ENCODE peak calls at places on chromosomes 12 and 14, in ten cellular contexts. One of them, this sample, is unnamed.

GRCh38 chr12:8078400-8078799 is 3.7 kb upstream of the NECAP1 start:
- DNase-seq in epithelial cell of esophagus: peak; percentile 54
- DNase-seq in IMR-90: peak; percentile 87
- DNase-seq in heart right ventricle: no peak
- DNase-seq in transverse colon: peak; percentile 22
- DNase-seq in progenitor cell of endocrine pancreas: no peak
- DNase-seq in GM12864: no peak
- DNase-seq in left ventricle myocardium inferior: no peak
- DNase-seq in neural crest cell: no peak
- DNase-seq in astrocyte of the spinal cord: peak; percentile 86
- DNase-seq in this sample: peak; percentile 32

GRCh38 chr12:115640929-115641328 is 636.6 kb downstream of the MED13L start:
- DNase-seq in epithelial cell of esophagus: peak; percentile 5
- DNase-seq in IMR-90: peak; percentile 17
- DNase-seq in heart right ventricle: no peak
- DNase-seq in transverse colon: no peak
- DNase-seq in progenitor cell of endocrine pancreas: no peak
- DNase-seq in GM12864: no peak
- DNase-seq in left ventricle myocardium inferior: no peak
- DNase-seq in neural crest cell: no peak
- DNase-seq in astrocyte of the spinal cord: peak; percentile 29
- DNase-seq in this sample: no peak

GRCh38 chr14:94748667-94749347 is 21.1 kb downstream of the GSC start:
- DNase-seq in epithelial cell of esophagus: no peak
- DNase-seq in IMR-90: no peak
- DNase-seq in heart right ventricle: no peak
- DNase-seq in transverse colon: peak; percentile 17
- DNase-seq in progenitor cell of endocrine pancreas: no peak
- DNase-seq in GM12864: no peak
- DNase-seq in left ventricle myocardium inferior: no peak
- DNase-seq in neural crest cell: peak; percentile 22
- DNase-seq in astrocyte of the spinal cord: no peak
- DNase-seq in this sample: no peak

GRCh38 chr12:114913871-114914801 is 230.2 kb upstream of the TBX3 start:
- DNase-seq in epithelial cell of esophagus: peak; percentile 24
- DNase-seq in IMR-90: peak; percentile 65
- DNase-seq in heart right ventricle: no peak
- DNase-seq in transverse colon: no peak
- DNase-seq in progenitor cell of endocrine pancreas: no peak
- DNase-seq in GM12864: no peak
- DNase-seq in left ventricle myocardium inferior: no peak
- DNase-seq in neural crest cell: no peak
- DNase-seq in astrocyte of the spinal cord: peak; percentile 70
- DNase-seq in this sample: no peak

GRCh38 chr12:124125472-124125871 is 152.5 kb downstream of the ZNF664 start:
- DNase-seq in epithelial cell of esophagus: peak; percentile 84
- DNase-seq in IMR-90: no peak
- DNase-seq in heart right ventricle: no peak
- DNase-seq in transverse colon: no peak
- DNase-seq in progenitor cell of endocrine pancreas: no peak
- DNase-seq in GM12864: peak; percentile 53
- DNase-seq in left ventricle myocardium inferior: no peak
- DNase-seq in neural crest cell: no peak
- DNase-seq in astrocyte of the spinal cord: peak; percentile 10
- DNase-seq in this sample: peak; percentile 65

GRCh38 chr12:75735853-75736252 is 224.4 kb upstream of the KRR1 start:
- DNase-seq in epithelial cell of esophagus: no peak
- DNase-seq in IMR-90: no peak
- DNase-seq in heart right ventricle: no peak
- DNase-seq in transverse colon: no peak
- DNase-seq in progenitor cell of endocrine pancreas: no peak
- DNase-seq in GM12864: no peak
- DNase-seq in left ventricle myocardium inferior: no peak
- DNase-seq in neural crest cell: no peak
- DNase-seq in astrocyte of the spinal cord: no peak
- DNase-seq in this sample: no peak

GRCh38 chr12:130214686-130215370 is 52.6 kb downstream of the FZD10 start:
- DNase-seq in epithelial cell of esophagus: peak; percentile 37
- DNase-seq in IMR-90: no peak
- DNase-seq in heart right ventricle: no peak
- DNase-seq in transverse colon: no peak
- DNase-seq in progenitor cell of endocrine pancreas: no peak
- DNase-seq in GM12864: no peak
- DNase-seq in left ventricle myocardium inferior: no peak
- DNase-seq in neural crest cell: no peak
- DNase-seq in astrocyte of the spinal cord: no peak
- DNase-seq in this sample: no peak

GRCh38 chr12:75439930-75440329 is 40.6 kb upstream of the GLIPR1 start:
- DNase-seq in epithelial cell of esophagus: no peak
- DNase-seq in IMR-90: no peak
- DNase-seq in heart right ventricle: no peak
- DNase-seq in transverse colon: no peak
- DNase-seq in progenitor cell of endocrine pancreas: no peak
- DNase-seq in GM12864: no peak
- DNase-seq in left ventricle myocardium inferior: no peak
- DNase-seq in neural crest cell: no peak
- DNase-seq in astrocyte of the spinal cord: no peak
- DNase-seq in this sample: no peak

GRCh38 chr12:77049767-77050353 is 15.5 kb downstream of the E2F7 start:
- DNase-seq in epithelial cell of esophagus: peak; percentile 81
- DNase-seq in IMR-90: peak; percentile 70
- DNase-seq in heart right ventricle: peak; percentile 23
- DNase-seq in transverse colon: no peak
- DNase-seq in progenitor cell of endocrine pancreas: no peak
- DNase-seq in GM12864: peak; percentile 64
- DNase-seq in left ventricle myocardium inferior: no peak
- DNase-seq in neural crest cell: no peak
- DNase-seq in astrocyte of the spinal cord: peak; percentile 72
- DNase-seq in this sample: peak; percentile 43

GRCh38 chr12:1662761-1663439 is 28.0 kb upstream of the ADIPOR2 start:
- DNase-seq in epithelial cell of esophagus: peak; percentile 74
- DNase-seq in IMR-90: no peak
- DNase-seq in heart right ventricle: peak; percentile 32
- DNase-seq in transverse colon: peak; percentile 86
- DNase-seq in progenitor cell of endocrine pancreas: peak; percentile 70
- DNase-seq in GM12864: no peak
- DNase-seq in left ventricle myocardium inferior: no peak
- DNase-seq in neural crest cell: peak; percentile 59
- DNase-seq in astrocyte of the spinal cord: peak; percentile 18
- DNase-seq in this sample: peak; percentile 45

GRCh38 chr14:91158091-91158790 is 44.4 kb downstream of the DGLUCY start:
- DNase-seq in epithelial cell of esophagus: peak; percentile 65
- DNase-seq in IMR-90: no peak
- DNase-seq in heart right ventricle: no peak
- DNase-seq in transverse colon: peak; percentile 43
- DNase-seq in progenitor cell of endocrine pancreas: no peak
- DNase-seq in GM12864: no peak
- DNase-seq in left ventricle myocardium inferior: peak; percentile 59
- DNase-seq in neural crest cell: no peak
- DNase-seq in astrocyte of the spinal cord: no peak
- DNase-seq in this sample: no peak

GRCh38 chr14:64501326-64502171 is 2.1 kb downstream of the ZBTB25 start:
- DNase-seq in epithelial cell of esophagus: peak; percentile 36
- DNase-seq in IMR-90: peak; percentile 38
- DNase-seq in heart right ventricle: peak; percentile 60
- DNase-seq in transverse colon: peak; percentile 68
- DNase-seq in progenitor cell of endocrine pancreas: no peak
- DNase-seq in GM12864: no peak
- DNase-seq in left ventricle myocardium inferior: peak; percentile 66
- DNase-seq in neural crest cell: no peak
- DNase-seq in astrocyte of the spinal cord: peak; percentile 71
- DNase-seq in this sample: no peak

GRCh38 chr14:64504310-64504896 is at the start of gene ZBTB1:
- DNase-seq in epithelial cell of esophagus: peak; percentile 91
- DNase-seq in IMR-90: peak; percentile 86
- DNase-seq in heart right ventricle: peak; percentile 81
- DNase-seq in transverse colon: peak; percentile 85
- DNase-seq in progenitor cell of endocrine pancreas: peak; percentile 76
- DNase-seq in GM12864: no peak
- DNase-seq in left ventricle myocardium inferior: peak; percentile 89
- DNase-seq in neural crest cell: peak; percentile 70
- DNase-seq in astrocyte of the spinal cord: peak; percentile 93
- DNase-seq in this sample: peak; percentile 63

GRCh38 chr14:64503184-64503433 is 529 bp downstream of the ZBTB25 start:
- DNase-seq in epithelial cell of esophagus: no peak
- DNase-seq in IMR-90: no peak
- DNase-seq in heart right ventricle: no peak
- DNase-seq in transverse colon: no peak
- DNase-seq in progenitor cell of endocrine pancreas: no peak
- DNase-seq in GM12864: no peak
- DNase-seq in left ventricle myocardium inferior: no peak
- DNase-seq in neural crest cell: no peak
- DNase-seq in astrocyte of the spinal cord: peak; percentile 29
- DNase-seq in this sample: no peak

GRCh38 chr14:64503434-64504309 is at the start of gene ZBTB25:
- DNase-seq in epithelial cell of esophagus: peak; percentile 91
- DNase-seq in IMR-90: peak; percentile 93
- DNase-seq in heart right ventricle: peak; percentile 83
- DNase-seq in transverse colon: peak; percentile 91
- DNase-seq in progenitor cell of endocrine pancreas: peak; percentile 91
- DNase-seq in GM12864: peak; percentile 89
- DNase-seq in left ventricle myocardium inferior: peak; percentile 90
- DNase-seq in neural crest cell: peak; percentile 80
- DNase-seq in astrocyte of the spinal cord: peak; percentile 95
- DNase-seq in this sample: peak; percentile 87

DNA sequence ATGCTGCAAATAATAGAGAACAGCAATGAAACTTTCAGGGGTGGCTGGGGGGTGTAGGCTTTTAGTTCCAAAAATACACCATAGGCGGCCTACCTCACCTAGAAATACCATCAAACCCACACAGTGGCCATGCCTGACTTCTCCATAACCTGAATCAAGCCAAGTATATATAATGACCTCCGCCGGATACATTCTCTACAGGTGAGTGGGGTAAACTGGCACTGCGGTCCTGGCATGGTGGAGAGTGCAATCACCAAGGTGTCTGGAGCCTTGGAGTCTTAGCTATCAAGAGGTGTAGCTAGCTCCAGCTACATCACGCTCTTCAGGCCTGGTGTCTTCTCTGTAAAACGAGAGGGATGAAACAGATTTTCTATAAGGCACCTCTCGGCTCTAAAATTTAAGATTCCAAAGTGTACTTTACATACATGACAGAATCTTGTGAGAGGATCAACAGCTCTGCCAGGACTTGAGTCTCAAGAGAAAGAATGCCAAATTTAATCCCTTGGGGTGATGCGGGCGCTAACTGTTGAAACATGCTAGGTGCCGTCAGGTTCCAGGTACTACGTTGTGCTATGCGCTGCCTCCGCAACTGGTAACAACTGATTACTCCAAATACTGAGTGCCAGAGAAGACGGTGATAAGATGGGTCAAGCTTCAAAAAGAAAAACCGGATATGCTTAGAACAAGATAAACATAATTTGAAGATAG is 1.0 kb downstream of the ZBTB25 start:
- DNase-seq in epithelial cell of esophagus: peak; percentile 85
- DNase-seq in IMR-90: peak; percentile 16
- DNase-seq in heart right ventricle: no peak
- DNase-seq in transverse colon: peak; percentile 36
- DNase-seq in progenitor cell of endocrine pancreas: no peak
- DNase-seq in GM12864: no peak
- DNase-seq in left ventricle myocardium inferior: no peak
- DNase-seq in neural crest cell: no peak
- DNase-seq in astrocyte of the spinal cord: no peak
- DNase-seq in this sample: no peak
- TF ChIP-seq CTCF in epithelial cell of esophagus: no peak
- TF ChIP-seq CTCF in IMR-90: no peak
- TF ChIP-seq CTCF in heart right ventricle: no peak
- TF ChIP-seq CTCF in transverse colon: no peak
- TF ChIP-seq CTCF in progenitor cell of endocrine pancreas: no peak
- TF ChIP-seq CTCF in GM12864: no peak
- TF ChIP-seq CTCF in left ventricle myocardium inferior: no peak
- TF ChIP-seq CTCF in neural crest cell: no peak
- TF ChIP-seq CTCF in astrocyte of the spinal cord: no peak
- TF ChIP-seq CTCF in this sample: peak; percentile 24

GRCh38 chr12:38544357-38545066 is 227.9 kb downstream of the ALG10B start:
- DNase-seq in epithelial cell of esophagus: no peak
- DNase-seq in IMR-90: no peak
- DNase-seq in heart right ventricle: no peak
- DNase-seq in transverse colon: no peak
- DNase-seq in progenitor cell of endocrine pancreas: no peak
- DNase-seq in GM12864: no peak
- DNase-seq in left ventricle myocardium inferior: no peak
- DNase-seq in neural crest cell: peak; percentile 14
- DNase-seq in astrocyte of the spinal cord: no peak
- DNase-seq in this sample: no peak
- TF ChIP-seq CTCF in epithelial cell of esophagus: no peak
- TF ChIP-seq CTCF in IMR-90: no peak
- TF ChIP-seq CTCF in heart right ventricle: no peak
- TF ChIP-seq CTCF in transverse colon: no peak
- TF ChIP-seq CTCF in progenitor cell of endocrine pancreas: peak; percentile 33
- TF ChIP-seq CTCF in GM12864: no peak
- TF ChIP-seq CTCF in left ventricle myocardium inferior: no peak
- TF ChIP-seq CTCF in neural crest cell: no peak
- TF ChIP-seq CTCF in astrocyte of the spinal cord: no peak
- TF ChIP-seq CTCF in this sample: no peak

GRCh38 chr14:72783741-72784140 is 110.2 kb downstream of the DPF3 start:
- DNase-seq in epithelial cell of esophagus: no peak
- DNase-seq in IMR-90: no peak
- DNase-seq in heart right ventricle: no peak
- DNase-seq in transverse colon: no peak
- DNase-seq in progenitor cell of endocrine pancreas: no peak
- DNase-seq in GM12864: no peak
- DNase-seq in left ventricle myocardium inferior: no peak
- DNase-seq in neural crest cell: no peak
- DNase-seq in astrocyte of the spinal cord: no peak
- DNase-seq in this sample: no peak
- TF ChIP-seq CTCF in epithelial cell of esophagus: no peak
- TF ChIP-seq CTCF in IMR-90: no peak
- TF ChIP-seq CTCF in heart right ventricle: no peak
- TF ChIP-seq CTCF in transverse colon: no peak
- TF ChIP-seq CTCF in progenitor cell of endocrine pancreas: no peak
- TF ChIP-seq CTCF in GM12864: no peak
- TF ChIP-seq CTCF in left ventricle myocardium inferior: no peak
- TF ChIP-seq CTCF in neural crest cell: no peak
- TF ChIP-seq CTCF in astrocyte of the spinal cord: no peak
- TF ChIP-seq CTCF in this sample: no peak

DNA sequence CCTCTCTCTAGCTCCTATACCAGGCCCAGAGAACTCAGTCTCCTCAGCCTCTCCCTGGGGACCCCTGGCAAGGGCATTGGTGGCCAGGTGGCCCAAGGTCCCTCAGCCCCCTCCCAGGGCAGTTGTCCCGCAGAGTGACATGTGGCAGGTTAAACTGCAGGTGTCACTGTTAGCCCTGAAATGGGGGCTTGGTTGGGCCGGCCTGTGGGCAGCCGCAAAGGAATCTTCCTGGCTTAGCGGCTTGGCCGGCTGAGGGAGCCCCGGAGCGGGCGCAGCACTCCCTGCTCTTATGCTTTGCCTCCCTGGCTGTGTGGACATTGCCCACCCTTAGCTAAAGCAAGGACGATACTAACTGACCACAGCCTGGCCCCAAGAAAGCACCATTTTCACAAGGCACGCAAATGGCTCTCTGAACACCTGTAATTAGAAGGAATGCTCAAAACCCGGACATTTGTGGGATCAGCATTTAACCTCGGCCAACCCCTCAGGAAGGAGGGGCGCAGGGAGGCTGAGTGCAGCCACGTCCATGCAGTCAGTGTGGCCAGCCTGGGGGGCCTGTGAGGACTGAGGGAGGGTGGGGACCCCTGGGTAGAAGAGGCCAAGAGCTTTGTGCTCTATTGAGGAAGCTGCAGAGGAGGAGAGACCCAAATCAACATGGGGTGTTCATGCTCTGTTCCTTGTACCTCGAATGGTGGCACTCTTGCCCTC is 82.2 kb downstream of the PAPOLA start:
- DNase-seq in epithelial cell of esophagus: peak; percentile 35
- DNase-seq in IMR-90: no peak
- DNase-seq in heart right ventricle: no peak
- DNase-seq in transverse colon: peak; percentile 27
- DNase-seq in progenitor cell of endocrine pancreas: peak; percentile 67
- DNase-seq in GM12864: no peak
- DNase-seq in left ventricle myocardium inferior: no peak
- DNase-seq in neural crest cell: peak; percentile 66
- DNase-seq in astrocyte of the spinal cord: no peak
- DNase-seq in this sample: peak; percentile 82
- TF ChIP-seq CTCF in epithelial cell of esophagus: peak; percentile 39
- TF ChIP-seq CTCF in IMR-90: no peak
- TF ChIP-seq CTCF in heart right ventricle: peak; percentile 27
- TF ChIP-seq CTCF in transverse colon: no peak
- TF ChIP-seq CTCF in progenitor cell of endocrine pancreas: peak; percentile 89
- TF ChIP-seq CTCF in GM12864: peak; percentile 63
- TF ChIP-seq CTCF in left ventricle myocardium inferior: peak; percentile 47
- TF ChIP-seq CTCF in neural crest cell: peak; percentile 78
- TF ChIP-seq CTCF in astrocyte of the spinal cord: peak; percentile 46
- TF ChIP-seq CTCF in this sample: peak; percentile 71

This sample was measured in GM10248.